ENCODE peak calls at places on chromosomes 6 and 20, in eight cellular contexts. P is stimulated activated CD4-positive, alpha-beta T cell treated with anti-CD3 and anti-CD28 coated beads, Interleukin-4, amount 100 ng/mL, for 48 hours; E is GM23248; O is KG1; H is effector CD4-positive, alpha-beta T cell; J is choroid plexus epithelial cell; B is retina; Y is HFF-Myc. A is an unnamed sample.

GRCh38 chr20:34171640-34172039 is 59.6 kb upstream of the EIF2S2 start:
- DNase-seq in P (no peak), E (no peak), O (no peak), H (no peak), J (no peak), B (no peak), Y (no peak), A (no peak)

GRCh38 chr6:161132384-161132783 is 140.8 kb downstream of the MAP3K4 start:
- DNase-seq in P (no peak), E (no peak), O (no peak), H (no peak), J (no peak), B (no peak), Y (no peak), A (no peak)

GRCh38 chr20:33653218-33653899 is 8.8 kb upstream of the C20orf144 start:
- DNase-seq in P (no peak), E (peak; percentile 78), O (no peak), H (no peak), J (peak; percentile 80), B (peak; percentile 85), Y (no peak), A (peak; percentile 79)

GRCh38 chr6:110618591-110619267 is 142.3 kb upstream of the SLC22A16 start:
- DNase-seq in P (no peak), E (no peak), O (peak; percentile 5), H (no peak), J (peak; percentile 54), B (peak; percentile 57), Y (no peak), A (no peak)

GRCh38 chr6:35403544-35404442 is 48.3 kb upstream of the FANCE start:
- DNase-seq in P (no peak), E (no peak), O (no peak), H (no peak), J (no peak), B (no peak), Y (no peak), A (no peak)

GRCh38 chr6:121794630-121795029 is 359.2 kb downstream of the GJA1 start:
- DNase-seq in P (no peak), E (peak; percentile 97), O (no peak), H (no peak), J (peak; percentile 94), B (no peak), Y (peak; percentile 62), A (no peak)

GRCh38 chr6:170074907-170075306 is 216.0 kb downstream of the DLL1 start:
- DNase-seq in P (no peak), E (no peak), O (no peak), H (no peak), J (no peak), B (no peak), Y (no peak), A (no peak)

GRCh38 chr20:4065405-4065841 is 50.1 kb upstream of the RNF24 start:
- DNase-seq in P (no peak), E (peak; percentile 88), O (no peak), H (no peak), J (peak; percentile 95), B (no peak), Y (no peak), A (no peak)

GRCh38 chr20:4546786-4547185 is 174.9 kb upstream of the PRND start:
- DNase-seq in P (no peak), E (peak; percentile 87), O (no peak), H (no peak), J (peak; percentile 77), B (no peak), Y (peak; percentile 66), A (peak; percentile 22)

GRCh38 chr6:88141641-88142298 is 24.4 kb downstream of the CNR1 start:
- DNase-seq in P (no peak), E (no peak), O (no peak), H (no peak), J (no peak), B (no peak), Y (no peak), A (no peak)

GRCh38 chr6:36734486-36735060 is 36.9 kb downstream of the RAB44 start:
- DNase-seq in P (no peak), E (no peak), O (no peak), H (no peak), J (no peak), B (no peak), Y (no peak), A (no peak)

GRCh38 chr20:53608456-53609413 is 15.1 kb upstream of the ZNF217 start:
- DNase-seq in P (no peak), E (peak; percentile 34), O (no peak), H (no peak), J (peak; percentile 43), B (no peak), Y (no peak), A (peak; percentile 81)

GRCh38 chr6:7156666-7157278 is 49.0 kb downstream of the RREB1 start:
- DNase-seq in P (no peak), E (peak; percentile 94), O (no peak), H (no peak), J (no peak), B (no peak), Y (peak; percentile 71), A (peak; percentile 75)

GRCh38 chr6:23003671-23004598 is 434.6 kb downstream of the HDGFL1 start:
- DNase-seq in P (no peak), E (peak; percentile 85), O (no peak), H (no peak), J (peak; percentile 93), B (no peak), Y (peak; percentile 80), A (peak; percentile 10)

GRCh38 chr20:23686046-23686750 is 2.6 kb downstream of the CST4 start:
- DNase-seq in P (no peak), E (no peak), O (no peak), H (no peak), J (no peak), B (no peak), Y (no peak), A (no peak)

GRCh38 chr20:33917813-33918525 is 75.7 kb upstream of the RALY start:
- DNase-seq in P (no peak), E (no peak), O (no peak), H (no peak), J (no peak), B (no peak), Y (no peak), A (no peak)

A was measured in A673.